ENCODE peak calls at places on chromosomes 6 and 20, in four cellular contexts. E is choroid plexus epithelial cell, V is brain microvascular endothelial cell, G is dorsolateral prefrontal cortex. O is an unnamed sample.

GRCh38 chr6:40326689-40327404 is 260.3 kb downstream of the LRFN2 start:
- DNase-seq in E (no peak), V (no peak), G (no peak), O (no peak)

GRCh38 chr6:132814716-132815570 is 574 bp downstream of the RPS12 start:
- DNase-seq in E (no peak), V (no peak), G (no peak), O (no peak)

GRCh38 chr6:157244175-157244574 is 79.1 kb downstream of the TMEM242 start:
- DNase-seq in E (peak), V (peak), G (no peak), O (no peak)

GRCh38 chr6:105804436-105804835 is 281.7 kb upstream of the PRDM1 start:
- DNase-seq in E (peak), V (peak), G (no peak), O (no peak)

GRCh38 chr6:99467509-99468106 is 42.5 kb upstream of the PNISR start:
- DNase-seq in E (peak), V (no peak), G (no peak), O (no peak)

GRCh38 chr6:87154641-87155271 is 609 bp upstream of the ZNF292 start:
- DNase-seq in E (peak), V (peak), G (no peak), O (no peak)

GRCh38 chr20:10652185-10652584 is 21.6 kb downstream of the JAG1 start:
- DNase-seq in E (no peak), V (no peak), G (no peak), O (no peak)

GRCh38 chr20:45343867-45344721 is 4.1 kb downstream of the SDC4 start:
- DNase-seq in E (peak), V (peak), G (no peak), O (no peak)

GRCh38 chr20:44017905-44018683 is 103.4 kb downstream of the TOX2 start:
- DNase-seq in E (peak), V (peak), G (no peak), O (no peak)

GRCh38 chr20:33821270-33821836 is 10.2 kb downstream of the CHMP4B start:
- DNase-seq in E (no peak), V (no peak), G (no peak), O (no peak)

GRCh38 chr20:63552481-63553249 is 1.3 kb upstream of the FNDC11 start:
- DNase-seq in E (no peak), V (no peak), G (no peak), O (no peak)

GRCh38 chr6:119182875-119183274 is 104.4 kb upstream of the FAM184A start:
- DNase-seq in E (no peak), V (no peak), G (no peak), O (no peak)

GRCh38 chr6:108005961-108006360 is 48.0 kb upstream of the SEC63 start:
- DNase-seq in E (no peak), V (no peak), G (no peak), O (no peak)

GRCh38 chr6:84652356-84653026 is 111.9 kb downstream of the TBX18 start:
- DNase-seq in E (peak), V (peak), G (no peak), O (no peak)

GRCh38 chr20:35467339-35468224 is 12.2 kb downstream of the CEP250 start:
- DNase-seq in E (peak), V (peak), G (no peak), O (no peak)

DNA sequence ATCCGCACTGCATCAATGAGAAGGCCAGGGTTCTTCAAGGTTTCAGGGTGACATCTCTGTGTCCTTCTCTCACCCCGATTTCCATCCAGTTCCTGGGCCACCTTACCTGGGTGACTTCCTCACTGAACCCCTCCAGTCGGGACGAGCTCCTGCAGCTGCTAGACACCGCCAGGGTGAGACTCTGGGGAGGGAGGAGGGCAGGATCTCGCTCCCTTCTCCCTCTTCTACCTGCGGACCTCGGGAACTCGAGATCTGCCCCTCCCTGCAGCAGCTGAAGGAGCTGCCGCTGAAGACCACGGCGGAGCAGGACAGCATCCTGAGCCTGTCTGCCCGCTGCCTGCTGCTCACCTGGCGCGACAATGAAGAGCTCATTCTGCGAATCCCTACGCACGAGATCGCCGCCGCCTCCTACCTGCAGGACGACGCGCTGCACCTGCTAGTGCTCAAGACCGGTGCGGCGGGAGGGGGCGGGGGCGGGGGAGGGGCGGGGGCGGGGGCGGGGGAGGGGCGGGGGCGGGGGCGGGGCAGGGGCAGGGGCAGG is 7.5 kb downstream of the CCM2L start:
- DNase-seq in E (no peak), V (no peak), G (no peak), O (no peak)
- TF ChIP-seq CTCF in E (no peak), V (no peak), G (no peak), O (no peak)

GRCh38 chr6:54697423-54697822 is 149.1 kb upstream of the FAM83B start:
- DNase-seq in E (peak), V (no peak), G (no peak), O (no peak)
- TF ChIP-seq CTCF in E (peak), V (peak), G (no peak), O (peak)

GRCh38 chr6:136739071-136739470 is 53.2 kb downstream of the MAP3K5 start:
- DNase-seq in E (no peak), V (no peak), G (no peak), O (no peak)

GRCh38 chr6:136738178-136739057 is 53.9 kb downstream of the MAP3K5 start:
- DNase-seq in E (peak), V (no peak), G (no peak), O (no peak)

GRCh38 chr6:136737343-136738177 is 54.7 kb downstream of the MAP3K5 start:
- DNase-seq in E (peak), V (no peak), G (no peak), O (peak)

GRCh38 chr6:136740050-136740974 is 52.0 kb downstream of the MAP3K5 start:
- DNase-seq in E (peak), V (no peak), G (no peak), O (no peak)

DNA sequence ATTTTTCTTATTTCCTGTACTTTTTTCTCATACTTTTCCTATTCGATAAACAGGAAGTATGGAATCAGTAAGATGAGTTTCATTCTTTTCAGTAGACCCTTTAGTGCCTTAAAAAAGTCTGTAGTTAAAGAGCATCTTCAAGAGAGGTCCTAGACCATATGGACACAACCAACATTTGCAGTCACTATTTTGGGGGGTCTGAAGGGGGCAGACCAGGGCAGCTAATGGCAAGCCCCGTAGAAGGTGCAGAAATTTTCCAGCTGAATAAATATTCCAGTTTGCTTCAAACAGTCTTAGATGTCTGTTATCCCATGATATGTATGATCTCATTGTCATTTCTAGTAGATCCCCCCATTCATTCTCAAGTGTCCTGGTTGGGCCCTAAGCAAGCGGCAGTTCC is 52.8 kb downstream of the MAP3K5 start:
- DNase-seq in E (no peak), V (no peak), G (no peak), O (no peak)
- TF ChIP-seq CTCF in E (no peak), V (no peak), G (no peak), O (no peak)

GRCh38 chr6:168050861-168051586 is 28.0 kb downstream of the FRMD1 start:
- DNase-seq in E (peak), V (no peak), G (no peak), O (no peak)
- TF ChIP-seq CTCF in E (peak), V (peak), G (peak), O (no peak)

GRCh38 chr6:80605165-80605989 is 498.9 kb downstream of the BCKDHB start:
- DNase-seq in E (peak), V (peak), G (no peak), O (peak)
- TF ChIP-seq CTCF in E (peak), V (peak), G (peak), O (peak)

GRCh38 chr6:5510331-5510730 is 249.0 kb downstream of the FARS2 start:
- DNase-seq in E (no peak), V (no peak), G (no peak), O (no peak)
- TF ChIP-seq CTCF in E (no peak), V (no peak), G (no peak), O (no peak)

DNA sequence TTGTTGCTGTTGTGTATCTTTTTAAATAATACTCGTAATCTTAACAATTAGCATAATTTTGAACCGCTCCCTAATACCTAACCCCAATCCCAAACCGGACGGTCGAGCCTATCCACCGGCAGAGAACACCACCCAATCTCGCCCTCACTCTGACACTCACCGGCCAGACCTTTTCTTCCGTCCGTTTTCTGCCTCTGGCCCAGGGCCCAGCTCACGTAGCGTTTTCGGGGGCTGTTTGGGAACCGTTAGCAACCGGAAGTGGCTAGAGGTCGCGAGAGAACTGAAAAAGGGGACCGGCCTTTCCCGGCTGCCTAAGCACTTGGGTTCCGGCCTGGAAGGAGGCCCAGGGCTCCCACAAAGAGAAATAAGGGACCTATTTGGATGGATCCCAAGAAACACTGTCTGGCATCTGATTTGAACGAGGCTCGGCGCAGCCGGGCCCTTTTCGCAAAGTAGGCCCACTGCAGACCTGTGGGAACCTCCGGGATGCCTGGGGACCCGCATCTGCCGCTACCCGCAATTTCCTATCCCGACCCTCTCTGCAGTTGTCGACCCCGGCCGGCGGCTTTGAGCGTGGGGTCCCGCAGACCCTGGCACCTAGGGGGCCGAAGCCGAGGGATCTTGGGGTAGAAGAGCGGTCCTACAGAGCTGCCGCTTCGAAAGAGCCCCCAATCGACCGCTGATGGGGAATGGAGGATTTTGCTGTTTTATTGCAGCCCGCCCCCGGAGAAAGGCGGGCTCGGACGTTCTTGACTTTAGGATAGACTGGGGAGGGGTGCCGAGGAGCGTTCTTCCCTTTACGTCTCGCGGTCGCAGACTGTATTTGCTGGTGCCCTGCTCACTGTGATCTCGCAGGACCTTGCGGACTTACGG is 4.9 kb upstream of the ZKSCAN8 start:
- DNase-seq in E (peak), V (peak), G (peak), O (peak)
- TF ChIP-seq CTCF in E (no peak), V (peak), G (peak), O (no peak)